ENCODE peak calls at places on chromosomes 1 and 21, in four cellular contexts. P, B, E and C are unnamed samples.

GRCh38 chr1:215257280-215257679 is 174.7 kb downstream of the KCNK2 start:
- DNase-seq in P (no peak), B (no peak), E (no peak), C (no peak)

GRCh38 chr1:100184536-100184935 is 6.5 kb upstream of the LRRC39 start:
- DNase-seq in P (peak; percentile 40), B (no peak), E (no peak), C (no peak)

GRCh38 chr1:230878584-230878975 is 10.3 kb upstream of the C1orf198 start:
- DNase-seq in P (no peak), B (no peak), E (no peak), C (no peak)

GRCh38 chr1:212288614-212289013 is 3.4 kb downstream of the PPP2R5A start:
- DNase-seq in P (no peak), B (no peak), E (no peak), C (no peak)

GRCh38 chr1:233909195-233909594 is 4.7 kb downstream of the SLC35F3 start:
- DNase-seq in P (no peak), B (peak; percentile 94), E (no peak), C (no peak)

GRCh38 chr21:37548521-37548981 is 182.0 kb downstream of the DYRK1A start:
- DNase-seq in P (no peak), B (no peak), E (no peak), C (no peak)

GRCh38 chr1:17075470-17076255 is 21.8 kb upstream of the SDHB start:
- DNase-seq in P (peak; percentile 83), B (peak; percentile 49), E (no peak), C (no peak)

GRCh38 chr21:39885119-39885848 is 18.0 kb downstream of the PCP4 start:
- DNase-seq in P (no peak), B (no peak), E (no peak), C (no peak)

GRCh38 chr21:44057960-44058651 is 46.0 kb downstream of the TRAPPC10 start:
- DNase-seq in P (no peak), B (no peak), E (no peak), C (no peak)

GRCh38 chr1:228400237-228400651 is 6.4 kb downstream of the TRIM11 start:
- DNase-seq in P (no peak), B (no peak), E (no peak), C (no peak)

GRCh38 chr1:147641695-147642592 is 28.4 kb downstream of the ACP6 start:
- DNase-seq in P (peak; percentile 65), B (peak; percentile 60), E (peak; percentile 50), C (peak; percentile 55)

GRCh38 chr1:6414443-6414844 is 5.3 kb downstream of the HES2 start:
- DNase-seq in P (peak; percentile 79), B (peak; percentile 59), E (no peak), C (no peak)

GRCh38 chr1:111571987-111572386 is 47.6 kb upstream of the RAP1A start:
- DNase-seq in P (peak; percentile 14), B (no peak), E (no peak), C (no peak)

DNA sequence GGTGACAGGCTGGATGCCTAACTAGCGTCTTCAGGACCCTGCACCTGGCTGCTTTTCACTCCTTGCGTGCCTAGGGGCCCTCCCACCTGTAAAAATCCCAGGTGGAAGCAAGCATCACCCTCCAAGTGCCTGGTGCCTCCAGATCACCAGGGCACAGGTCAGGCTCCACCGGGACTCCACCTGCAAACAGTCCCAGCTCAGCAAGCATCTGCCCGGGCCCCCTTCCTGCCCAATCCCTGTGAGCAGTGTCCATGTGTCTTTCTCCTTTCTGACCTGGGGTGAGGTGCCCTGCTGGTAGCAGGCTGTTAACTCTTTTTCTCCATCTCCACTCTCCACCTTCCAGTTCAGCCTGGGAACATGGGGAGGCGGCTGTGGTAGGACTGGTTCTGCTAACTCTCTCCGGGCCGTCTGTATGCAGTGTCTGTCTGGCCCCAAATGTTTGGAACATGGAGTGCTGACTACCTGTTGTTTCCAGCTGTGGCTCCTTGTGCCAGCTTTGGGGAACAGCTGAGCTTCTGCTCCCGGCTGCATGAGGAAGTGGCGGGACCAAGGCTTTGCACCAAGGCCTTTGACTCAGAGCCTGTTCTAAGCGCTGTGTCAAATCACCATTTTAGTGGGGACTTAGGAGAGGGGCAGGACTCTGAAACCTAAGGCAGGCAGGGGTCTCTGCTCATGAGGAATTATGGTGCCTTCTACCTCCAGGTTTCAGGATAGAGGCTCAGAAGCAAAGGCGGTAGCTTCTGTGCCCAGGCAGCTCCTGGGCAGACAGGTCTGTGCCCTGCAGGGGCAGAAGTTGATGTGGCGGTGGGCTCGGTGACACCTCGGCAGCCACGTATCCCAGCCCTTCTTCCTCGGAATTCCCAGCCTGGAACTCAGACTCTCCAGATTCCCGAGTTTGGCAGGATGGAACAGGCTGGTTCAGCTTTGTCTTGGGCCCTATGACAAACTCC is 5.5 kb downstream of the GPR137B start:
- DNase-seq in P (no peak), B (no peak), E (no peak), C (no peak)
- H3K4me1 ChIP-seq in P (no peaks in the 10 kb centered on the region), B (peaks cover 7% of the 10 kb centered on the region), E (peaks cover 70% of the 10 kb centered on the region), C (peaks cover 5% of the 10 kb centered on the region)

GRCh38 chr1:201766117-201766863 is 62.7 kb upstream of the IPO9 start:
- DNase-seq in P (no peak), B (no peak), E (no peak), C (no peak)
- H3K4me1 ChIP-seq in P (peaks cover 2% of the 10 kb centered on the region), B (peaks cover 4% of the 10 kb centered on the region), E (peaks cover 13% of the 10 kb centered on the region), C (peaks cover 4% of the 10 kb centered on the region)

GRCh38 chr1:158026641-158027040 is 33.2 kb downstream of the KIRREL1 start:
- DNase-seq in P (no peak), B (no peak), E (no peak), C (no peak)

GRCh38 chr1:158027485-158027884 is 34.0 kb downstream of the KIRREL1 start:
- DNase-seq in P (no peak), B (no peak), E (no peak), C (no peak)

GRCh38 chr1:158024737-158025136 is 31.3 kb downstream of the KIRREL1 start:
- DNase-seq in P (no peak), B (no peak), E (no peak), C (no peak)

GRCh38 chr1:158025576-158026230 is 32.3 kb downstream of the KIRREL1 start:
- DNase-seq in P (no peak), B (no peak), E (no peak), C (no peak)

GRCh38 chr1:158028956-158029355 is 35.5 kb downstream of the KIRREL1 start:
- DNase-seq in P (no peak), B (peak; percentile 24), E (no peak), C (no peak)
- H3K4me1 ChIP-seq in P (peaks cover 15% of the 10 kb centered on the region), B (peaks cover 50% of the 10 kb centered on the region), E (peaks cover 23% of the 10 kb centered on the region), C (no peaks in the 10 kb centered on the region)

DNA sequence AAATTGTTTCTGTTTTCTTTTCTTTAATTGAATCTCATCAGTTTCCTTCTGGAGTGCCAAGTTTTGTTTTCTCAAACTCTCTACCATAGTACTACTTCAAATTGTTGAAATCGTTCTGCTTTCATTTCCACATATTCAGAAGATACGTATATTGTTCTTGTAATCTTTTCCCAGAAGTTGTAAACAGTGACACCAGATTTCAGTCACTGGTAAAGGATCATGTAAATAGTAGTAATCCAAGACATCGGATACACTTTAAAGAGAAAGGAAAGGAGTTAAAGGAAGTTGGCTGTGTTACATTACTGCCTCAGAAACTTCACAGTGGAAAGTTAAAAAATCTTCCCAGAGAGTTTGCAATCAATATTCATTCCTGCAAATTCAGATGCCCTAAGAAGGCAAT is 67.5 kb downstream of the RGL1 start:
- DNase-seq in P (no peak), B (no peak), E (no peak), C (no peak)
- H3K4me1 ChIP-seq in P (peaks cover 5% of the 10 kb centered on the region), B (peaks cover 14% of the 10 kb centered on the region), E (peaks cover 45% of the 10 kb centered on the region), C (peaks cover 6% of the 10 kb centered on the region)

GRCh38 chr1:37071829-37072228 is 37.5 kb upstream of the GRIK3 start:
- DNase-seq in P (no peak), B (no peak), E (no peak), C (no peak)
- H3K4me1 ChIP-seq in P (no peaks in the 10 kb centered on the region), B (no peaks in the 10 kb centered on the region), E (no peaks in the 10 kb centered on the region), C (no peaks in the 10 kb centered on the region)